ENCODE peak calls at places on chromosome 16, in six cellular contexts. D is Peyer's patch, M is fibroblast of mammary gland, V is heart right ventricle, G is tibial artery, W is Caco-2. J is an unnamed sample.

GRCh38 chr16:63787014-63787413 is 1334.8 kb downstream of the CDH11 start:
- DNase-seq in D (no peak), M (peak; percentile 21), V (no peak), G (no peak), W (no peak), J (no peak)

GRCh38 chr16:24525970-24526559 is 13.3 kb upstream of the RBBP6 start:
- DNase-seq in D (no peak), M (no peak), V (no peak), G (no peak), W (peak; percentile 57), J (no peak)

GRCh38 chr16:73232555-73233422 is 184.9 kb upstream of the ZFHX3 start:
- DNase-seq in D (no peak), M (peak; percentile 94), V (peak; percentile 21), G (no peak), W (peak; percentile 82), J (no peak)

GRCh38 chr16:80084614-80085013 is 456.2 kb upstream of the DYNLRB2 start:
- DNase-seq in D (no peak), M (peak; percentile 26), V (peak; percentile 10), G (no peak), W (peak; percentile 69), J (no peak)

GRCh38 chr16:79897444-79898146 is 297.1 kb upstream of the MAF start:
- DNase-seq in D (no peak), M (peak; percentile 36), V (no peak), G (no peak), W (peak; percentile 87), J (no peak)

GRCh38 chr16:90046971-90047713 is 27.9 kb upstream of the DBNDD1 start:
- DNase-seq in D (no peak), M (peak; percentile 64), V (peak; percentile 58), G (peak; percentile 87), W (peak; percentile 85), J (no peak)

GRCh38 chr16:47907109-47907508 is 248.7 kb downstream of the ABCC12 start:
- DNase-seq in D (no peak), M (no peak), V (no peak), G (no peak), W (no peak), J (no peak)

GRCh38 chr16:70430667-70431536 is 8.0 kb downstream of the ST3GAL2 start:
- DNase-seq in D (peak; percentile 81), M (peak; percentile 39), V (no peak), G (no peak), W (peak; percentile 80), J (no peak)

GRCh38 chr16:50718061-50718760 is 23.7 kb upstream of the CYLD start:
- DNase-seq in D (no peak), M (peak; percentile 70), V (no peak), G (no peak), W (no peak), J (no peak)

GRCh38 chr16:29014561-29015029 is 29.7 kb downstream of the LAT start:
- DNase-seq in D (no peak), M (no peak), V (no peak), G (no peak), W (no peak), J (no peak)

GRCh38 chr16:75309899-75310430 is 58.5 kb upstream of the BCAR1 start:
- DNase-seq in D (no peak), M (no peak), V (no peak), G (no peak), W (peak; percentile 74), J (no peak)
- H3K4me3 ChIP-seq in D (no peak overlapping the region), M (no peak overlapping the region), V (no peak overlapping the region), G (no peak overlapping the region), W (no peak overlapping the region), J (no peak overlapping the region)

DNA sequence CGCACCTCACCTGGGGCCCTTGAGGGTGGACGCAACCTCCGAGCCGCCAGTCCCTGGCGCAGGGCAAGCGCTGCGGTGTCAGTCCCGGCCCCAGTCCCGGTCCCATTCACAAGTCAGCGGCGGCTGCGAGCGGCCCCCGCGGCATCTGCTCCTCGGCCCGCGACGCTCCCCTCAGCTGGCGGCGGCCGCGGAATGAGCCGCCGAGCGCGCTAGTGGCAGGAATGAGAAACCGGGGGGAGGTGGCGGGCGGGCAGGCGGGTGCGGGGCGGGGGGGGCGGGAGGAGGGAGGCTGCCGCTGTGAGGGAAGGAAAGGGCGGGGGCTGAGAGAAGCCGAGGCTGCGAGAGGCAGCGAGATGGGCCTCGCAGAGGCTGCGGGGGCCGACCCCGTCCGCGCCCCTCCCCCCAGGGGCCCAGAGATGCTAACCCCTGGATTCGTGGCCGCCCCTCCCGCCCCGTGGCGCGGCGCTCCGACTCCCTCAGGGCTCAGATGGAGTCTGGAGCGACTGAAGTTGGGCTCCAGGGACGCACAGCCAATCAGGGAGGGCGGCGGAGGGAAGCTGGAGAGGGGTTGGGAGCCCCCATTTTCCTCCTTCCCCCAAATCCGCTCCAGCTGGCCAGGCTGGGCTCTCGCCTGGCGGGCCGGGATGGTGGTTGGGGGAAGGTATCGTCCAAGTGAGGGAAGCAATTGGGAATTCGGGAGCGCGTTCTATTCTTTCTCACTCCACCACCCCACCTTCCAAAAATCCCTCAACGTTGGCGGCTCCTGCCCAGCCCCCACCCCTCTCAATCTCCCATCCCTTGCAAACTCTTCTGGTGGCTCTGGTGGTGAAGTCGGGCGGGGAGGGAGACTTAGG is at the start of gene CDH11:
- DNase-seq in D (no peak), M (peak; percentile 76), V (peak; percentile 72), G (peak; percentile 83), W (peak; percentile 42), J (no peak)
- TF ChIP-seq CTCF in D (no peak), M (no peak), V (no peak), G (peak; percentile 47), W (no peak), J (no peak)

DNA sequence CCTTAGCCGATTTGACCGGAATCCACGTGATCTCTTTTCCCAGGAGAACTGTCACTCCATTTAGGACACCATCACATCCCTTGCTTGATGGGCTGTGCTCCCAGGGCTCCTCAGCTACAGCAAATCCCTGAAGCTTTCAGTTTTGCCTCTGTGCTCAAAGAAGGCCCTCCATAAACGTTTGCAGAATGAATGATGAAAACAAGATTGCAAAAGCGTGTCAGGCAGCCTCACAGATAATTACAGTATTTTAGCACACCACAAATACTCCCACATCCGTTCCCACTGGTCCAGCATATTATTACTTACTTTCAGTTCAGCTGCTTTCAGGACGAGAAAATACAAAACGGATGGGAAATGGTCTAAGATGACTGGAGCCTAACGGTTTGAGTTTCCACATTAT is 84.6 kb downstream of the USP31 start:
- DNase-seq in D (no peak), M (peak; percentile 52), V (no peak), G (no peak), W (no peak), J (no peak)
- H3K4me3 ChIP-seq in D (no peak overlapping the region), M (no peak overlapping the region), V (no peak overlapping the region), G (no peak overlapping the region), W (no peak overlapping the region), J (no peak overlapping the region)

DNA sequence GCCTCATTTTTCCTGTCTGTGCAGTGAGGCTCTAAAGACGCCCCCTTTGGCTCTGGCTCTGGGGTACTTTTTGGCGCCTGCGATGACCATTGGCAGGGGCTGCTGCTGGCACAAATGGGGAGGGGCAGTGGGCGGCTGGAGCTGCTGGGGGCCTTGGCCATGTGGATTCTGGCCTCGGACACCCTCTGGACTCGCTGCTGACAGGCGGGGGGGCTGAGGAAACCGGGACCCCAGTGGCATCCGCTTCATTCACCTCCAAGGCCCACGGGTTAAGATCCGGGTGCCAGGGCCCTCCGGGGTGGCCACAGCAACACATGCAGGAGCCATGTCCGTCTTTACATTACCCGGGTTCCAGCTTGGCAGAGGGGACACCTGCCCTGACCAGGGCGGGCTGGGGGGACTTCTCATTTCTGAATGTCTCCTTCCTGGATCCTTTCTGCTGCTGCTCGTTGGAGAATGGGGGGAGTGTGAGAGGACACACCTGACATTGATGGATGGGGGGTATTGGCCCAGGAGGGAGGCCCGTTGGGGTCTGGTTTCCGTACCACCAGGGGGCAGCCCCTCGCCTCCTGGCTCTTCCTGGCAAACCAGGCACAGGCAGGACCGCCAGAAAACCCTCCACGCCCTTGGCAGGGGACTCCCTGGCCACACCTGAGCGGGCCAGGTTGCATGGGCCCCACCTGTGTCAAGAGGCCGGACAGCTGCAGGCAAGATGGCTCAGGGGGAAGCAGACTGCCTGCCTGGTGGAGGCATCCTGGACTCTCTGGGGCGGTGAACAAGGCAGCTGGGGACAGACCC is 21.8 kb downstream of the GSE1 start:
- DNase-seq in D (no peak), M (no peak), V (no peak), G (no peak), W (no peak), J (no peak)
- TF ChIP-seq CTCF in D (no peak), M (no peak), V (peak; percentile 11), G (no peak), W (peak; percentile 46), J (no peak)

GRCh38 chr16:2469399-2470233 is 1.5 kb upstream of the NTN3 start:
- DNase-seq in D (no peak), M (no peak), V (no peak), G (no peak), W (no peak), J (no peak)
- H3K4me3 ChIP-seq in D (no peak overlapping the region), M (no peak overlapping the region), V (no peak overlapping the region), G (no peak overlapping the region), W (no peak overlapping the region), J (no peak overlapping the region)

J was measured in LNCaP clone FGC.